ENCODE peak calls at places on chromosomes 13 and 19, in ten cellular contexts. R, K, S, V, D, O, X, J, T and P are unnamed samples.

GRCh38 chr19:35099155-35099896 is 16.3 kb upstream of the FXYD3 start:
- DNase-seq in R (no peak), K (no peak), S (no peak), V (no peak), D (no peak), O (no peak), X (no peak), J (no peak), T (no peak), P (no peak)

GRCh38 chr19:51250786-51251452 is at the start of gene SIGLECL1:
- DNase-seq in R (no peak), K (no peak), S (no peak), V (no peak), D (no peak), O (no peak), X (no peak), J (no peak), T (no peak), P (no peak)

GRCh38 chr13:35472308-35473008 is 4.0 kb downstream of the MAB21L1 start:
- DNase-seq in R (no peak), K (no peak), S (no peak), V (no peak), D (no peak), O (no peak), X (no peak), J (no peak), T (no peak), P (no peak)

GRCh38 chr13:24625324-24625723 is 54.9 kb upstream of the ATP12A start:
- DNase-seq in R (peak; percentile 18), K (no peak), S (no peak), V (no peak), D (no peak), O (no peak), X (peak; percentile 31), J (no peak), T (no peak), P (peak; percentile 56)

GRCh38 chr13:22126433-22127021 is 455.7 kb downstream of the FGF9 start:
- DNase-seq in R (no peak), K (no peak), S (no peak), V (no peak), D (no peak), O (no peak), X (no peak), J (no peak), T (no peak), P (peak; percentile 36)

GRCh38 chr19:39351537-39352037 is 9.4 kb downstream of the SAMD4B start:
- DNase-seq in R (peak; percentile 58), K (no peak), S (no peak), V (no peak), D (no peak), O (no peak), X (no peak), J (no peak), T (no peak), P (no peak)

GRCh38 chr13:33057019-33057785 is 41.0 kb downstream of the KL start:
- DNase-seq in R (peak; percentile 55), K (no peak), S (no peak), V (no peak), D (peak; percentile 23), O (peak; percentile 34), X (peak; percentile 42), J (peak; percentile 29), T (no peak), P (peak; percentile 24)

GRCh38 chr19:44142014-44142523 is 715 bp downstream of the ZNF234 start:
- DNase-seq in R (peak; percentile 45), K (no peak), S (peak; percentile 26), V (peak; percentile 26), D (peak; percentile 23), O (peak; percentile 43), X (peak; percentile 47), J (no peak), T (no peak), P (peak; percentile 12)

GRCh38 chr13:113664751-113665581 is 2.1 kb upstream of the GRK1 start:
- DNase-seq in R (no peak), K (peak; percentile 60), S (no peak), V (no peak), D (no peak), O (no peak), X (no peak), J (no peak), T (peak; percentile 54), P (no peak)

GRCh38 chr13:26247011-26247410 is 6.9 kb upstream of the CDK8 start:
- DNase-seq in R (no peak), K (no peak), S (no peak), V (no peak), D (no peak), O (no peak), X (no peak), J (no peak), T (no peak), P (no peak)

GRCh38 chr19:9958451-9958850 is 22.1 kb upstream of the OLFM2 start:
- DNase-seq in R (peak; percentile 87), K (no peak), S (peak; percentile 93), V (no peak), D (peak; percentile 82), O (peak; percentile 71), X (peak; percentile 89), J (no peak), T (no peak), P (no peak)

GRCh38 chr13:109836629-109837607 is 50.5 kb upstream of the IRS2 start:
- DNase-seq in R (no peak), K (no peak), S (no peak), V (no peak), D (no peak), O (no peak), X (no peak), J (no peak), T (peak; percentile 68), P (no peak)

GRCh38 chr19:49324801-49325491 is at the start of gene SLC6A16:
- DNase-seq in R (no peak), K (no peak), S (no peak), V (no peak), D (no peak), O (no peak), X (no peak), J (no peak), T (no peak), P (no peak)

GRCh38 chr19:27765912-27766725 is 1446.8 kb downstream of the UQCRFS1 start:
- DNase-seq in R (no peak), K (no peak), S (no peak), V (no peak), D (no peak), O (no peak), X (no peak), J (no peak), T (no peak), P (no peak)

GRCh38 chr19:35225951-35226350 is 2.6 kb downstream of the FAM187B start:
- DNase-seq in R (no peak), K (no peak), S (no peak), V (no peak), D (no peak), O (no peak), X (no peak), J (no peak), T (no peak), P (no peak)

GRCh38 chr13:50891206-50891605 is 18.4 kb upstream of the RNASEH2B start:
- DNase-seq in R (no peak), K (no peak), S (no peak), V (no peak), D (no peak), O (no peak), X (no peak), J (no peak), T (no peak), P (no peak)
- TF ChIP-seq CTCF in R (no peak), K (no peak), S (no peak), V (no peak), D (no peak), O (no peak), X (no peak), J (no peak), T (no peak), P (no peak)

GRCh38 chr19:15843186-15843585 is 27.7 kb upstream of the OR10H1 start:
- DNase-seq in R (no peak), K (no peak), S (no peak), V (no peak), D (no peak), O (no peak), X (no peak), J (no peak), T (no peak), P (no peak)

GRCh38 chr19:15836595-15837398 is 21.3 kb upstream of the OR10H1 start:
- DNase-seq in R (peak; percentile 93), K (peak; percentile 98), S (peak; percentile 78), V (peak; percentile 99), D (peak; percentile 92), O (peak; percentile 91), X (peak; percentile 94), J (peak; percentile 99), T (peak; percentile 95), P (peak; percentile 98)

GRCh38 chr19:15840833-15841232 is 25.4 kb upstream of the OR10H1 start:
- DNase-seq in R (no peak), K (no peak), S (no peak), V (no peak), D (no peak), O (no peak), X (no peak), J (no peak), T (no peak), P (no peak)

GRCh38 chr19:15846923-15847322 is 31.5 kb upstream of the OR10H1 start:
- DNase-seq in R (no peak), K (no peak), S (no peak), V (no peak), D (no peak), O (no peak), X (no peak), J (no peak), T (no peak), P (no peak)

GRCh38 chr19:15841875-15842569 is 26.6 kb upstream of the OR10H1 start:
- DNase-seq in R (no peak), K (peak; percentile 27), S (no peak), V (no peak), D (no peak), O (no peak), X (no peak), J (no peak), T (no peak), P (peak; percentile 25)
- TF ChIP-seq CTCF in R (no peak), K (no peak), S (no peak), V (no peak), D (no peak), O (no peak), X (no peak), J (no peak), T (no peak), P (peak; percentile 25)

DNA sequence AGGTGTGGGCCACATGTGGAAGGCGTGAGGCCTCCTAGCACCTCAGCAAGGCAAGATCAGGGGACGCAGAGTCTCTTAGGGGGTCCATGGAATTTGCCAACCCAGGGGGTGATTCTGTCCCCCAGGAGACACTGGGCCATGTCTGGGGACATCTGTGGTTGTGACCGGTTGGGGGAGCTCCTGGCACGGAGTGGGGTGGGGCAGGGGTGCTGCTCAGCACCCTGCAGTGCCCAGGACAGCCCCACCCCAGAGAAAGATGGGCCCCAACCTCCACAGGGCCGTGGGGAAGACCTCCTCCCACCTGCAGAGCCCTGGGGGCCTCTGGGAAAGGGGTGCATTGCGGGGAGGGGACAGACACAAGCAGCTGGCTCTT is 4.0 kb downstream of the MKNK2 start:
- DNase-seq in R (no peak), K (no peak), S (no peak), V (no peak), D (no peak), O (no peak), X (no peak), J (no peak), T (no peak), P (no peak)
- TF ChIP-seq CTCF in R (no peak), K (no peak), S (no peak), V (no peak), D (no peak), O (no peak), X (no peak), J (no peak), T (no peak), P (no peak)

GRCh38 chr19:1315470-1316166 is 29.9 kb downstream of the EFNA2 start:
- DNase-seq in R (peak; percentile 59), K (no peak), S (peak; percentile 16), V (peak; percentile 67), D (peak; percentile 8), O (peak; percentile 48), X (peak; percentile 59), J (no peak), T (peak; percentile 81), P (peak; percentile 49)
- TF ChIP-seq CTCF in R (peak; percentile 53), K (peak; percentile 53), S (no peak), V (peak; percentile 54), D (peak; percentile 51), O (peak; percentile 7), X (peak; percentile 26), J (no peak), T (peak; percentile 32), P (no peak)